ENCODE peak calls at places on chromosomes 11 and 22, in six cellular contexts. G is left colon; V is endothelial cell of umbilical vein; Y is GM18507; K is neuronal stem cell; X is stimulated activated CD8-positive, alpha-beta memory T cell treated with anti-CD3 and anti-CD28 coated beads, Interleukin-15, amount 100 ng/mL, for 24 hours. T is an unnamed sample.

GRCh38 chr11:133893381-133893780 is 48.1 kb upstream of the SPATA19 start:
- DNase-seq in G (no peak), Y (no peak), K (no peak), X (no peak), V (no peak), T (no peak)

GRCh38 chr11:112773256-112773655 is 188.0 kb upstream of the NCAM1 start:
- DNase-seq in Y (no peak), K (no peak), G (no peak), V (no peak), X (no peak), T (no peak)

GRCh38 chr11:35862666-35863065 is 81.2 kb upstream of the LDLRAD3 start:
- DNase-seq in K (no peak), V (no peak), Y (no peak), G (no peak), X (no peak), T (no peak)

GRCh38 chr11:33605703-33606102 is 94.9 kb downstream of the C11orf91 start:
- DNase-seq in K (no peak), V (no peak), X (no peak), G (no peak), Y (no peak), T (no peak)

GRCh38 chr22:44931077-44931540 is 78.7 kb downstream of the PHF21B start:
- DNase-seq in G (peak), Y (no peak), K (no peak), X (no peak), V (no peak), T (peak)

GRCh38 chr11:2580061-2580421 is 119.8 kb downstream of the KCNQ1OT1 start:
- DNase-seq in Y (no peak), K (no peak), V (no peak), G (peak), X (no peak), T (no peak)

GRCh38 chr11:115929618-115930129 is 425.5 kb upstream of the CADM1 start:
- DNase-seq in Y (no peak), X (no peak), G (no peak), V (no peak), K (no peak), T (no peak)

GRCh38 chr11:78420255-78420764 is 2.7 kb upstream of the GAB2 start:
- DNase-seq in X (no peak), Y (no peak), V (peak), G (peak), K (peak), T (peak)